ENCODE peak calls at places on chromosomes 16 and 17, in six cellular contexts. One of them, this sample, is unnamed.

GRCh38 chr16:49598386-49599170 is 225.0 kb downstream of the C16orf78 start:
- DNase-seq in HepG2: no peak
- DNase-seq in SK-N-SH: no peak
- DNase-seq in K562: no peak
- DNase-seq in H1: no peak
- DNase-seq in GM12878: peak
- DNase-seq in this sample: no peak

GRCh38 chr17:43771463-43771862 is 7.3 kb downstream of the DUSP3 start:
- DNase-seq in H1: no peak
- DNase-seq in K562: no peak
- DNase-seq in SK-N-SH: no peak
- DNase-seq in GM12878: no peak
- DNase-seq in HepG2: no peak
- DNase-seq in this sample: no peak

GRCh38 chr17:75979705-75980187 is 706 bp downstream of the TEN1 start:
- DNase-seq in SK-N-SH: no peak
- DNase-seq in H1: no peak
- DNase-seq in K562: no peak
- DNase-seq in HepG2: no peak
- DNase-seq in GM12878: no peak
- DNase-seq in this sample: no peak

GRCh38 chr16:58105619-58106018 is 23.6 kb downstream of the CFAP20 start:
- DNase-seq in H1: no peak
- DNase-seq in HepG2: no peak
- DNase-seq in GM12878: no peak
- DNase-seq in K562: no peak
- DNase-seq in SK-N-SH: no peak
- DNase-seq in this sample: no peak

GRCh38 chr17:72125226-72125651 is 4.4 kb downstream of the SOX9 start:
- DNase-seq in H1: no peak
- DNase-seq in GM12878: no peak
- DNase-seq in K562: no peak
- DNase-seq in HepG2: peak
- DNase-seq in SK-N-SH: peak
- DNase-seq in this sample: no peak

GRCh38 chr17:69900101-69900500 is 174.9 kb upstream of the KCNJ16 start:
- DNase-seq in GM12878: no peak
- DNase-seq in H1: no peak
- DNase-seq in HepG2: no peak
- DNase-seq in SK-N-SH: no peak
- DNase-seq in K562: no peak
- DNase-seq in this sample: no peak

GRCh38 chr16:49437344-49437743 is 63.7 kb downstream of the C16orf78 start:
- DNase-seq in H1: no peak
- DNase-seq in HepG2: no peak
- DNase-seq in K562: no peak
- DNase-seq in SK-N-SH: no peak
- DNase-seq in GM12878: no peak
- DNase-seq in this sample: no peak

GRCh38 chr17:17768415-17769088 is 68.2 kb downstream of the SREBF1 start:
- DNase-seq in GM12878: no peak
- DNase-seq in H1: no peak
- DNase-seq in HepG2: no peak
- DNase-seq in K562: no peak
- DNase-seq in SK-N-SH: peak
- DNase-seq in this sample: no peak

GRCh38 chr16:381788-382717 is at the start of gene PGAP6:
- DNase-seq in HepG2: no peak
- DNase-seq in K562: peak
- DNase-seq in GM12878: no peak
- DNase-seq in SK-N-SH: peak
- DNase-seq in H1: no peak
- DNase-seq in this sample: no peak

GRCh38 chr16:83682858-83683235 is 124.9 kb upstream of the HSBP1 start:
- DNase-seq in HepG2: no peak
- DNase-seq in GM12878: no peak
- DNase-seq in K562: no peak
- DNase-seq in SK-N-SH: no peak
- DNase-seq in H1: no peak
- DNase-seq in this sample: no peak

DNA sequence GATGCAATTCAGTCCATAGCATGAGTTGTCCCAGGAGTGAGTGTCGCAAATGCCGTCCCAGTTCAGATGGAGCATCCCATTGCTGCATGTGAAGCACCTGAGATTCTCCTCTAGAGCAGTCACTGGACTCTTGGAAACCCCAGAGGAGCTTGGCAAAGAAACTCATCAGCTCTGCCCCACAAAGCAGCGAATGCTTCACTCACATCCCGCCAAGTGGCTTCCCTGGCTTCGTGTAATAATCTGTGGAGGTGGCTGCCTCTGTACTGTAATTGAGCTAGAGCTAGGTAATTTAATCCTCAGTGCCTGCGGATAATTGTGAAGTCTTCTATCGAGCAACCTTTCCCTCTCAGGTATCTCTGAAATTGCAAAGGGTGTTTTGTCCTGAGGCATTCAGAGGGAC is 107.1 kb downstream of the SNX29 start:
- DNase-seq in GM12878: no peak
- DNase-seq in SK-N-SH: no peak
- DNase-seq in HepG2: no peak
- DNase-seq in H1: no peak
- DNase-seq in K562: no peak
- DNase-seq in this sample: no peak
- TF ChIP-seq CHD2 in GM12878: no peak
- TF ChIP-seq CHD2 in SK-N-SH: no peak
- TF ChIP-seq CHD2 in HepG2: no peak
- TF ChIP-seq CHD2 in H1: no peak
- TF ChIP-seq CHD2 in K562: no peak
- TF ChIP-seq CHD2 in this sample: no peak

GRCh38 chr17:750431-751037 is 1.5 kb downstream of the GEMIN4 start:
- DNase-seq in GM12878: no peak
- DNase-seq in K562: no peak
- DNase-seq in SK-N-SH: no peak
- DNase-seq in H1: no peak
- DNase-seq in HepG2: no peak
- DNase-seq in this sample: no peak

GRCh38 chr17:753407-753806 is 1.3 kb upstream of the GEMIN4 start:
- DNase-seq in HepG2: no peak
- DNase-seq in K562: no peak
- DNase-seq in GM12878: no peak
- DNase-seq in SK-N-SH: no peak
- DNase-seq in H1: no peak
- DNase-seq in this sample: no peak

GRCh38 chr17:751269-752001 is 629 bp downstream of the GEMIN4 start:
- DNase-seq in K562: peak
- DNase-seq in H1: no peak
- DNase-seq in HepG2: no peak
- DNase-seq in GM12878: no peak
- DNase-seq in SK-N-SH: peak
- DNase-seq in this sample: peak

GRCh38 chr17:752002-752619 is at the start of gene GEMIN4:
- DNase-seq in K562: peak
- DNase-seq in GM12878: peak
- DNase-seq in HepG2: peak
- DNase-seq in H1: peak
- DNase-seq in SK-N-SH: peak
- DNase-seq in this sample: peak

GRCh38 chr17:752620-753219 is 656 bp upstream of the GEMIN4 start:
- DNase-seq in GM12878: no peak
- DNase-seq in H1: no peak
- DNase-seq in HepG2: no peak
- DNase-seq in SK-N-SH: peak
- DNase-seq in K562: peak
- DNase-seq in this sample: peak
- TF ChIP-seq CHD2 in GM12878: no peak
- TF ChIP-seq CHD2 in H1: no peak
- TF ChIP-seq CHD2 in HepG2: no peak
- TF ChIP-seq CHD2 in SK-N-SH: no peak
- TF ChIP-seq CHD2 in K562: no peak
- TF ChIP-seq CHD2 in this sample: no peak

DNA sequence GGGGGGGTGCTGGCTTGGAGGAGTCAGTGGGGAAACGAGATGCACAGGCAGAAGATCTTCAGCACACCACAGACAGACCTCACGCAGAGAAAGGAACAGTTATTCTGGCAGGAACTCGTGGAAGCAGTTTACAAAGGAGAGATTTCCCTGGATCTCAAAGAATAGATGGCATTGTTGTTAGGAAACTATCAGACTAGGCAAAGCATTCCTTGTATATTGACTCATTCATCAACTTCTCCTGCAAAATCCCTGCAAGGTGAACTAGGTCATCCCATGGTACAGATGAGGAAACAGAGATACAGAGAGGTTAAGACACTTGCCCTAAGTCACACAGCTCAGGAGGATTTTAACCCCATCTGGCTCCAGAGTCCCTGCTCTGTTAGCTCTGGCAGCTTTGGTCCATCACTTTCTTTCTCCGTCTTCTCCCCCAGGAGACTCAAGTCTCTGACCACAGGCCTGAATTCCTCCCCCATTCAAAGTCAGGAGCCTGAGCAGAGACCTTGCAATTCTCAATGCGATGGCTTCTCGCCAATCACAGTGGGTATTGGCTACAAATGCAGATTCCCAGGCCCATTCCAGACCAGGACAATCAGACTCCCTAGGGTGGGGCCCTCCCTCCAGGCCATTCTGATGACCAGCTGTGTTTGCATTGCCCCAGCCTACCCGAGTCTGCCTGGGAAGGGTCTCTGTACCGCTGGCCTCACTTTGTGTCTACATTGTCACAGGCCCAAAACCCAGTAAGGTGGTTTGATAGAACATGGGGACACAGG is 56.4 kb downstream of the LITAF start:
- DNase-seq in HepG2: peak
- DNase-seq in H1: no peak
- DNase-seq in SK-N-SH: no peak
- DNase-seq in K562: no peak
- DNase-seq in GM12878: no peak
- DNase-seq in this sample: no peak
- TF ChIP-seq CHD2 in HepG2: no peak
- TF ChIP-seq CHD2 in H1: no peak
- TF ChIP-seq CHD2 in SK-N-SH: no peak
- TF ChIP-seq CHD2 in K562: no peak
- TF ChIP-seq CHD2 in GM12878: no peak
- TF ChIP-seq CHD2 in this sample: no peak

DNA sequence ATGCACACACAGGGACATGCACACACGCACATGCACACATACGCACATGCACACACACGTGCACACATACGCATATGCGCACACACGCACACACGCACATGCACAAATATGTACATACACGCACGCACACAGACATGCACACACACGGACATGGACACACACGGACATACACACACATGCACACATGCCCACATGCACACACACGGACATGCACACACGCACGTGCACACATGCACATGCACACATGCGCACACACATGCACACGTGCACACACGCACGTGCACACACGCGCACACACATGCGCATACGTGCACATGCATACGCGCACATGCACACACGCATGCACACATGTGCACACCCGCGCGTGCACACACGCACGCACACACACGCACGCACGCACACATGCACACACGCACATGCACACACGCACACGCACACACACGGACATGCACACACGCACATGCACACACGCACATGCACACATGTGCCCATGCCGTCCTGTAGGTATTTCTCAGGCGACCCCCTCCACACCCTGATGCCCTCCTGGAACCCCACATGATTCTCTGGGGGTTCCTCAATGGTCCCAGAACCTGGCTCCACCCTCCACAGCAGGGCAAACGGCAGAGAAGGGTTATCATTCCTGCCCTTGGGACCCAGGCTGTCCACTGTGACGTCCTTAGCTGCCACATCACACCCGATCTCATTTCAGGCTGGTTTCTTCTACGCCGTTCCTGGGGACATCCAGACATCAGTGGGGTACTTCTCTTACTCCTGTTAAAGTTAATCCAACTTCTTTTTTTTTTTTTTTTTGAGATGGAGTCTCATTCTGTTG is 9.6 kb upstream of the RBFOX3 start:
- DNase-seq in GM12878: no peak
- DNase-seq in HepG2: no peak
- DNase-seq in H1: no peak
- DNase-seq in SK-N-SH: peak
- DNase-seq in K562: no peak
- DNase-seq in this sample: no peak
- TF ChIP-seq CHD2 in GM12878: no peak
- TF ChIP-seq CHD2 in HepG2: no peak
- TF ChIP-seq CHD2 in H1: no peak
- TF ChIP-seq CHD2 in SK-N-SH: no peak
- TF ChIP-seq CHD2 in K562: no peak
- TF ChIP-seq CHD2 in this sample: no peak

GRCh38 chr17:77322534-77323412 is 182.0 kb downstream of the SEC14L1 start:
- DNase-seq in HepG2: peak
- DNase-seq in H1: no peak
- DNase-seq in SK-N-SH: peak
- DNase-seq in K562: peak
- DNase-seq in GM12878: no peak
- DNase-seq in this sample: peak
- TF ChIP-seq CHD2 in HepG2: no peak
- TF ChIP-seq CHD2 in H1: no peak
- TF ChIP-seq CHD2 in SK-N-SH: no peak
- TF ChIP-seq CHD2 in K562: no peak
- TF ChIP-seq CHD2 in GM12878: no peak
- TF ChIP-seq CHD2 in this sample: no peak

DNA sequence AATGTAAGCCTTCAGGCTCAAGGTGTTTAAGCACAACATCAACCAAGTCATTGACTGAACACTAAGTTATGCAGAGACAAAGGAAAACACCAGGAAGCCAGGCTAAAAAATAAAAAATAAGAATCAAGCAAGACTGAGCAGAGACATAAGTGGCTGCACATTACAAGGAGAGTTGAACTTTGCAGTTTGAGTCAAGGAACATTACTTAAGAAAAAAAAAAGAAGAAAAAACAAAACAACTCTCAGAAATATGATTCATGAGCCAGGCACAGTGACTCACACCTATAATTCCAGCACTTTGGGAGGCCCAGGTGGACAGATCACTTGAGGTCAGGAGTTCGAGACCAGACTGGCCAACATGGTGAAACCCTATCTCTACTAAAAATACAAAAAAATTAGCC is 168.1 kb downstream of the C16orf95 start:
- DNase-seq in SK-N-SH: no peak
- DNase-seq in GM12878: no peak
- DNase-seq in H1: no peak
- DNase-seq in K562: no peak
- DNase-seq in HepG2: no peak
- DNase-seq in this sample: no peak
- TF ChIP-seq CHD2 in SK-N-SH: no peak
- TF ChIP-seq CHD2 in GM12878: no peak
- TF ChIP-seq CHD2 in H1: no peak
- TF ChIP-seq CHD2 in K562: no peak
- TF ChIP-seq CHD2 in HepG2: no peak
- TF ChIP-seq CHD2 in this sample: no peak

GRCh38 chr17:57714660-57715059 is 30.4 kb downstream of the CCDC182 start:
- DNase-seq in SK-N-SH: peak
- DNase-seq in GM12878: no peak
- DNase-seq in HepG2: no peak
- DNase-seq in K562: no peak
- DNase-seq in H1: no peak
- DNase-seq in this sample: no peak
- TF ChIP-seq CHD2 in SK-N-SH: no peak
- TF ChIP-seq CHD2 in GM12878: no peak
- TF ChIP-seq CHD2 in HepG2: no peak
- TF ChIP-seq CHD2 in K562: no peak
- TF ChIP-seq CHD2 in H1: no peak
- TF ChIP-seq CHD2 in this sample: no peak